ENCODE peak calls at places on chromosomes 6 and 20, in nine cellular contexts. One of them, this sample, is unnamed.

GRCh38 chr20:5504061-5504739 is 187.4 kb upstream of the PROKR2 start:
- DNase-seq in GM04504: peak
- DNase-seq in effector memory CD8-positive, alpha-beta T cell: no peak
- DNase-seq in Panc1: no peak
- DNase-seq in nephron progenitor cell: no peak
- DNase-seq in GM23338: peak
- DNase-seq in IMR-90: no peak
- DNase-seq in A673: peak
- DNase-seq in NCI-H1417 treated with DMSO at 0.1 percent for 48 hours: no peak
- DNase-seq in this sample: peak

GRCh38 chr20:17471606-17472187 is 59.5 kb downstream of the BFSP1 start:
- DNase-seq in GM04504: no peak
- DNase-seq in effector memory CD8-positive, alpha-beta T cell: no peak
- DNase-seq in Panc1: no peak
- DNase-seq in nephron progenitor cell: no peak
- DNase-seq in GM23338: no peak
- DNase-seq in IMR-90: no peak
- DNase-seq in A673: no peak
- DNase-seq in NCI-H1417 treated with DMSO at 0.1 percent for 48 hours: peak
- DNase-seq in this sample: no peak

GRCh38 chr6:111639266-111639665 is 33.6 kb upstream of the TRAF3IP2 start:
- DNase-seq in GM04504: no peak
- DNase-seq in effector memory CD8-positive, alpha-beta T cell: no peak
- DNase-seq in Panc1: no peak
- DNase-seq in nephron progenitor cell: no peak
- DNase-seq in GM23338: no peak
- DNase-seq in IMR-90: no peak
- DNase-seq in A673: no peak
- DNase-seq in NCI-H1417 treated with DMSO at 0.1 percent for 48 hours: no peak
- DNase-seq in this sample: no peak

GRCh38 chr6:89928604-89929003 is 34.3 kb downstream of the GJA10 start:
- DNase-seq in GM04504: no peak
- DNase-seq in effector memory CD8-positive, alpha-beta T cell: no peak
- DNase-seq in Panc1: no peak
- DNase-seq in nephron progenitor cell: no peak
- DNase-seq in GM23338: no peak
- DNase-seq in IMR-90: peak
- DNase-seq in A673: no peak
- DNase-seq in NCI-H1417 treated with DMSO at 0.1 percent for 48 hours: no peak
- DNase-seq in this sample: no peak

GRCh38 chr20:10218536-10219451 is at the start of gene SNAP25:
- DNase-seq in GM04504: peak
- DNase-seq in effector memory CD8-positive, alpha-beta T cell: peak
- DNase-seq in Panc1: peak
- DNase-seq in nephron progenitor cell: peak
- DNase-seq in GM23338: peak
- DNase-seq in IMR-90: peak
- DNase-seq in A673: peak
- DNase-seq in NCI-H1417 treated with DMSO at 0.1 percent for 48 hours: peak
- DNase-seq in this sample: peak

GRCh38 chr6:21263531-21264287 is 329.8 kb upstream of the SOX4 start:
- DNase-seq in GM04504: no peak
- DNase-seq in effector memory CD8-positive, alpha-beta T cell: no peak
- DNase-seq in Panc1: no peak
- DNase-seq in nephron progenitor cell: no peak
- DNase-seq in GM23338: no peak
- DNase-seq in IMR-90: no peak
- DNase-seq in A673: no peak
- DNase-seq in NCI-H1417 treated with DMSO at 0.1 percent for 48 hours: no peak
- DNase-seq in this sample: peak

GRCh38 chr6:116397960-116398359 is 27.2 kb downstream of the DSE start:
- DNase-seq in GM04504: no peak
- DNase-seq in effector memory CD8-positive, alpha-beta T cell: no peak
- DNase-seq in Panc1: no peak
- DNase-seq in nephron progenitor cell: no peak
- DNase-seq in GM23338: no peak
- DNase-seq in IMR-90: peak
- DNase-seq in A673: no peak
- DNase-seq in NCI-H1417 treated with DMSO at 0.1 percent for 48 hours: no peak
- DNase-seq in this sample: peak

GRCh38 chr6:111817451-111818146 is 55.7 kb downstream of the FYN start:
- DNase-seq in GM04504: no peak
- DNase-seq in effector memory CD8-positive, alpha-beta T cell: no peak
- DNase-seq in Panc1: no peak
- DNase-seq in nephron progenitor cell: no peak
- DNase-seq in GM23338: no peak
- DNase-seq in IMR-90: no peak
- DNase-seq in A673: no peak
- DNase-seq in NCI-H1417 treated with DMSO at 0.1 percent for 48 hours: no peak
- DNase-seq in this sample: peak

GRCh38 chr6:63464060-63464459 is 108.2 kb upstream of the LOC128125822 start:
- DNase-seq in GM04504: no peak
- DNase-seq in effector memory CD8-positive, alpha-beta T cell: no peak
- DNase-seq in Panc1: no peak
- DNase-seq in nephron progenitor cell: no peak
- DNase-seq in GM23338: no peak
- DNase-seq in IMR-90: no peak
- DNase-seq in A673: no peak
- DNase-seq in NCI-H1417 treated with DMSO at 0.1 percent for 48 hours: no peak
- DNase-seq in this sample: no peak

GRCh38 chr20:51678041-51678697 is 90.0 kb downstream of the ATP9A start:
- DNase-seq in GM04504: no peak
- DNase-seq in effector memory CD8-positive, alpha-beta T cell: no peak
- DNase-seq in Panc1: no peak
- DNase-seq in nephron progenitor cell: peak
- DNase-seq in GM23338: peak
- DNase-seq in IMR-90: no peak
- DNase-seq in A673: no peak
- DNase-seq in NCI-H1417 treated with DMSO at 0.1 percent for 48 hours: no peak
- DNase-seq in this sample: no peak

GRCh38 chr6:137784583-137784982 is 82.5 kb upstream of the TNFAIP3 start:
- DNase-seq in GM04504: no peak
- DNase-seq in effector memory CD8-positive, alpha-beta T cell: no peak
- DNase-seq in Panc1: no peak
- DNase-seq in nephron progenitor cell: no peak
- DNase-seq in GM23338: no peak
- DNase-seq in IMR-90: no peak
- DNase-seq in A673: no peak
- DNase-seq in NCI-H1417 treated with DMSO at 0.1 percent for 48 hours: no peak
- DNase-seq in this sample: no peak

GRCh38 chr20:15342987-15343639 is 1005.7 kb upstream of the FLRT3 start:
- DNase-seq in GM04504: no peak
- DNase-seq in effector memory CD8-positive, alpha-beta T cell: no peak
- DNase-seq in Panc1: no peak
- DNase-seq in nephron progenitor cell: no peak
- DNase-seq in GM23338: no peak
- DNase-seq in IMR-90: no peak
- DNase-seq in A673: no peak
- DNase-seq in NCI-H1417 treated with DMSO at 0.1 percent for 48 hours: no peak
- DNase-seq in this sample: no peak

GRCh38 chr6:43878127-43878634 is 108.2 kb downstream of the VEGFA start:
- DNase-seq in GM04504: no peak
- DNase-seq in effector memory CD8-positive, alpha-beta T cell: no peak
- DNase-seq in Panc1: no peak
- DNase-seq in nephron progenitor cell: no peak
- DNase-seq in GM23338: no peak
- DNase-seq in IMR-90: no peak
- DNase-seq in A673: no peak
- DNase-seq in NCI-H1417 treated with DMSO at 0.1 percent for 48 hours: no peak
- DNase-seq in this sample: no peak

GRCh38 chr20:6604179-6604578 is 163.3 kb upstream of the BMP2 start:
- DNase-seq in GM04504: no peak
- DNase-seq in effector memory CD8-positive, alpha-beta T cell: no peak
- DNase-seq in Panc1: no peak
- DNase-seq in nephron progenitor cell: no peak
- DNase-seq in GM23338: no peak
- DNase-seq in IMR-90: no peak
- DNase-seq in A673: no peak
- DNase-seq in NCI-H1417 treated with DMSO at 0.1 percent for 48 hours: no peak
- DNase-seq in this sample: no peak

GRCh38 chr6:19472168-19472567 is 365.0 kb upstream of the ID4 start:
- DNase-seq in GM04504: peak
- DNase-seq in effector memory CD8-positive, alpha-beta T cell: no peak
- DNase-seq in Panc1: peak
- DNase-seq in nephron progenitor cell: no peak
- DNase-seq in GM23338: no peak
- DNase-seq in IMR-90: peak
- DNase-seq in A673: peak
- DNase-seq in NCI-H1417 treated with DMSO at 0.1 percent for 48 hours: no peak
- DNase-seq in this sample: peak

GRCh38 chr20:61886721-61887658 is 178.7 kb downstream of the TAF4 start:
- DNase-seq in GM04504: no peak
- DNase-seq in effector memory CD8-positive, alpha-beta T cell: peak
- DNase-seq in Panc1: peak
- DNase-seq in nephron progenitor cell: peak
- DNase-seq in GM23338: peak
- DNase-seq in IMR-90: peak
- DNase-seq in A673: peak
- DNase-seq in NCI-H1417 treated with DMSO at 0.1 percent for 48 hours: no peak
- DNase-seq in this sample: peak

This sample was measured in EL.